ENCODE peak calls at places on chromosomes 3 and 15, in six cellular contexts. Z is NCI-H1417 treated with DMSO at 0.1 percent for 48 hours; D is stimulated activated CD8-positive, alpha-beta memory T cell treated with anti-CD3 and anti-CD28 coated beads, Interleukin-4, amount 100 ng/mL, for 1 hour; V is smooth muscle cell of the brain vasculature; N is CD8-positive, alpha-beta memory T cell; I is GM13977. C is an unnamed sample.

GRCh38 chr3:75781079-75781745 is 4.1 kb downstream of the ZNF717 start:
- DNase-seq in V (no peak), D (no peak), I (no peak), Z (no peak), N (no peak), C (no peak)

GRCh38 chr15:29616512-29616911 is 205.8 kb downstream of the TJP1 start:
- DNase-seq in Z (no peak), I (no peak), N (no peak), V (no peak), D (no peak), C (no peak)

GRCh38 chr3:183824761-183825379 is 507 bp downstream of the MAP6D1 start:
- DNase-seq in I (peak), Z (no peak), V (no peak), N (peak), D (no peak), C (peak)

GRCh38 chr15:82653483-82653882 is 6.3 kb upstream of the CPEB1 start:
- DNase-seq in I (no peak), D (no peak), Z (no peak), N (no peak), V (no peak), C (no peak)

GRCh38 chr15:76973362-76973743 is 21.6 kb upstream of the PSTPIP1 start:
- DNase-seq in V (no peak), I (peak), N (peak), D (peak), Z (no peak), C (no peak)

GRCh38 chr3:190883973-190884832 is 21.7 kb upstream of the GMNC start:
- DNase-seq in Z (peak), V (peak), I (peak), N (no peak), D (no peak), C (no peak)

GRCh38 chr3:64889991-64890390 is 202.2 kb upstream of the ADAMTS9 start:
- DNase-seq in Z (no peak), I (no peak), D (no peak), N (no peak), V (no peak), C (no peak)

GRCh38 chr3:28949580-28949979 is 331.3 kb upstream of the RBMS3 start:
- DNase-seq in Z (no peak), N (no peak), V (no peak), D (no peak), I (no peak), C (no peak)

C was measured in progenitor cell of endocrine pancreas.